ENCODE peak calls at places on chromosome 9, in eight cellular contexts. One of them, this sample, is unnamed.

GRCh38 chr9:118522093-118523028 is 818.2 kb downstream of the TLR4 start:
- DNase-seq in stimulated activated CD8-positive, alpha-beta memory T cell treated with anti-CD3 and anti-CD28 coated beads, Interleukin-4, amount 100 ng/mL, for 48 hours: peak; percentile 26
- DNase-seq in CD8-positive, alpha-beta T cell: no peak
- DNase-seq in PC-3: no peak
- DNase-seq in LoVo: peak; percentile 22
- DNase-seq in SJSA1: peak; percentile 46
- DNase-seq in CD8-positive, alpha-beta memory T cell: no peak
- DNase-seq in effector memory CD8-positive, alpha-beta T cell: no peak
- DNase-seq in this sample: no peak

GRCh38 chr9:79371948-79372555 is 199.7 kb upstream of the TLE4 start:
- DNase-seq in LoVo: no peak
- DNase-seq in CD8-positive, alpha-beta T cell: no peak
- DNase-seq in SJSA1: no peak
- DNase-seq in stimulated activated CD8-positive, alpha-beta memory T cell treated with anti-CD3 and anti-CD28 coated beads, Interleukin-4, amount 100 ng/mL, for 48 hours: no peak
- DNase-seq in CD8-positive, alpha-beta memory T cell: no peak
- DNase-seq in effector memory CD8-positive, alpha-beta T cell: no peak
- DNase-seq in PC-3: no peak
- DNase-seq in this sample: no peak

GRCh38 chr9:133558191-133559126 is 24.0 kb downstream of the ADAMTSL2 start:
- DNase-seq in SJSA1: peak; percentile 85
- DNase-seq in LoVo: no peak
- DNase-seq in CD8-positive, alpha-beta memory T cell: no peak
- DNase-seq in PC-3: peak; percentile 52
- DNase-seq in effector memory CD8-positive, alpha-beta T cell: no peak
- DNase-seq in stimulated activated CD8-positive, alpha-beta memory T cell treated with anti-CD3 and anti-CD28 coated beads, Interleukin-4, amount 100 ng/mL, for 48 hours: peak; percentile 43
- DNase-seq in CD8-positive, alpha-beta T cell: no peak
- DNase-seq in this sample: no peak

GRCh38 chr9:4929917-4930316 is 55.2 kb upstream of the JAK2 start:
- DNase-seq in CD8-positive, alpha-beta T cell: no peak
- DNase-seq in effector memory CD8-positive, alpha-beta T cell: no peak
- DNase-seq in LoVo: no peak
- DNase-seq in stimulated activated CD8-positive, alpha-beta memory T cell treated with anti-CD3 and anti-CD28 coated beads, Interleukin-4, amount 100 ng/mL, for 48 hours: no peak
- DNase-seq in CD8-positive, alpha-beta memory T cell: no peak
- DNase-seq in PC-3: peak; percentile 63
- DNase-seq in SJSA1: no peak
- DNase-seq in this sample: no peak

GRCh38 chr9:82447343-82447742 is 458.8 kb downstream of the SPATA31D1 start:
- DNase-seq in stimulated activated CD8-positive, alpha-beta memory T cell treated with anti-CD3 and anti-CD28 coated beads, Interleukin-4, amount 100 ng/mL, for 48 hours: no peak
- DNase-seq in CD8-positive, alpha-beta T cell: no peak
- DNase-seq in LoVo: no peak
- DNase-seq in effector memory CD8-positive, alpha-beta T cell: no peak
- DNase-seq in PC-3: no peak
- DNase-seq in SJSA1: no peak
- DNase-seq in CD8-positive, alpha-beta memory T cell: no peak
- DNase-seq in this sample: no peak

GRCh38 chr9:121744002-121744686 is 92.7 kb downstream of the DAB2IP start:
- DNase-seq in LoVo: no peak
- DNase-seq in stimulated activated CD8-positive, alpha-beta memory T cell treated with anti-CD3 and anti-CD28 coated beads, Interleukin-4, amount 100 ng/mL, for 48 hours: peak; percentile 56
- DNase-seq in CD8-positive, alpha-beta T cell: peak; percentile 62
- DNase-seq in PC-3: peak; percentile 60
- DNase-seq in CD8-positive, alpha-beta memory T cell: peak; percentile 62
- DNase-seq in effector memory CD8-positive, alpha-beta T cell: peak; percentile 44
- DNase-seq in SJSA1: no peak
- DNase-seq in this sample: peak; percentile 37

GRCh38 chr9:91408475-91408874 is 15.2 kb downstream of the NFIL3 start:
- DNase-seq in CD8-positive, alpha-beta memory T cell: no peak
- DNase-seq in CD8-positive, alpha-beta T cell: no peak
- DNase-seq in LoVo: no peak
- DNase-seq in stimulated activated CD8-positive, alpha-beta memory T cell treated with anti-CD3 and anti-CD28 coated beads, Interleukin-4, amount 100 ng/mL, for 48 hours: no peak
- DNase-seq in effector memory CD8-positive, alpha-beta T cell: no peak
- DNase-seq in SJSA1: no peak
- DNase-seq in PC-3: no peak
- DNase-seq in this sample: no peak

GRCh38 chr9:126631254-126631653 is 17.5 kb downstream of the LMX1B start:
- DNase-seq in SJSA1: no peak
- DNase-seq in PC-3: no peak
- DNase-seq in LoVo: no peak
- DNase-seq in CD8-positive, alpha-beta memory T cell: no peak
- DNase-seq in CD8-positive, alpha-beta T cell: no peak
- DNase-seq in effector memory CD8-positive, alpha-beta T cell: no peak
- DNase-seq in stimulated activated CD8-positive, alpha-beta memory T cell treated with anti-CD3 and anti-CD28 coated beads, Interleukin-4, amount 100 ng/mL, for 48 hours: no peak
- DNase-seq in this sample: no peak

GRCh38 chr9:95793924-95794828 is 81.3 kb upstream of the ERCC6L2 start:
- DNase-seq in LoVo: peak; percentile 70
- DNase-seq in effector memory CD8-positive, alpha-beta T cell: no peak
- DNase-seq in PC-3: peak; percentile 81
- DNase-seq in stimulated activated CD8-positive, alpha-beta memory T cell treated with anti-CD3 and anti-CD28 coated beads, Interleukin-4, amount 100 ng/mL, for 48 hours: no peak
- DNase-seq in CD8-positive, alpha-beta T cell: no peak
- DNase-seq in CD8-positive, alpha-beta memory T cell: no peak
- DNase-seq in SJSA1: no peak
- DNase-seq in this sample: no peak

GRCh38 chr9:96441798-96442445 is 8.0 kb upstream of the HABP4 start:
- DNase-seq in SJSA1: peak; percentile 14
- DNase-seq in stimulated activated CD8-positive, alpha-beta memory T cell treated with anti-CD3 and anti-CD28 coated beads, Interleukin-4, amount 100 ng/mL, for 48 hours: no peak
- DNase-seq in PC-3: peak; percentile 59
- DNase-seq in CD8-positive, alpha-beta T cell: no peak
- DNase-seq in CD8-positive, alpha-beta memory T cell: no peak
- DNase-seq in LoVo: peak; percentile 34
- DNase-seq in effector memory CD8-positive, alpha-beta T cell: no peak
- DNase-seq in this sample: no peak

GRCh38 chr9:134945509-134946275 is 28.0 kb upstream of the FCN1 start:
- DNase-seq in stimulated activated CD8-positive, alpha-beta memory T cell treated with anti-CD3 and anti-CD28 coated beads, Interleukin-4, amount 100 ng/mL, for 48 hours: no peak
- DNase-seq in PC-3: no peak
- DNase-seq in effector memory CD8-positive, alpha-beta T cell: no peak
- DNase-seq in SJSA1: no peak
- DNase-seq in CD8-positive, alpha-beta memory T cell: no peak
- DNase-seq in LoVo: no peak
- DNase-seq in CD8-positive, alpha-beta T cell: no peak
- DNase-seq in this sample: no peak

GRCh38 chr9:98370300-98370975 is 115.0 kb upstream of the TBC1D2 start:
- DNase-seq in stimulated activated CD8-positive, alpha-beta memory T cell treated with anti-CD3 and anti-CD28 coated beads, Interleukin-4, amount 100 ng/mL, for 48 hours: no peak
- DNase-seq in PC-3: no peak
- DNase-seq in effector memory CD8-positive, alpha-beta T cell: no peak
- DNase-seq in LoVo: no peak
- DNase-seq in CD8-positive, alpha-beta memory T cell: no peak
- DNase-seq in CD8-positive, alpha-beta T cell: no peak
- DNase-seq in SJSA1: no peak
- DNase-seq in this sample: no peak

GRCh38 chr9:38062498-38063362 is 6.3 kb downstream of the SHB start:
- DNase-seq in effector memory CD8-positive, alpha-beta T cell: no peak
- DNase-seq in SJSA1: peak; percentile 51
- DNase-seq in LoVo: no peak
- DNase-seq in stimulated activated CD8-positive, alpha-beta memory T cell treated with anti-CD3 and anti-CD28 coated beads, Interleukin-4, amount 100 ng/mL, for 48 hours: no peak
- DNase-seq in PC-3: peak; percentile 58
- DNase-seq in CD8-positive, alpha-beta memory T cell: no peak
- DNase-seq in CD8-positive, alpha-beta T cell: no peak
- DNase-seq in this sample: no peak

GRCh38 chr9:97487107-97487506 is 14.4 kb upstream of the TMOD1 start:
- DNase-seq in stimulated activated CD8-positive, alpha-beta memory T cell treated with anti-CD3 and anti-CD28 coated beads, Interleukin-4, amount 100 ng/mL, for 48 hours: no peak
- DNase-seq in LoVo: no peak
- DNase-seq in PC-3: peak; percentile 66
- DNase-seq in CD8-positive, alpha-beta memory T cell: no peak
- DNase-seq in SJSA1: no peak
- DNase-seq in CD8-positive, alpha-beta T cell: no peak
- DNase-seq in effector memory CD8-positive, alpha-beta T cell: no peak
- DNase-seq in this sample: no peak

GRCh38 chr9:112569186-112569585 is 82.6 kb downstream of the KIAA1958 start:
- DNase-seq in effector memory CD8-positive, alpha-beta T cell: no peak
- DNase-seq in SJSA1: no peak
- DNase-seq in stimulated activated CD8-positive, alpha-beta memory T cell treated with anti-CD3 and anti-CD28 coated beads, Interleukin-4, amount 100 ng/mL, for 48 hours: no peak
- DNase-seq in CD8-positive, alpha-beta T cell: no peak
- DNase-seq in PC-3: no peak
- DNase-seq in CD8-positive, alpha-beta memory T cell: no peak
- DNase-seq in LoVo: no peak
- DNase-seq in this sample: no peak

GRCh38 chr9:12764150-12764549 is 10.7 kb upstream of the LURAP1L start:
- DNase-seq in LoVo: no peak
- DNase-seq in CD8-positive, alpha-beta memory T cell: no peak
- DNase-seq in CD8-positive, alpha-beta T cell: no peak
- DNase-seq in stimulated activated CD8-positive, alpha-beta memory T cell treated with anti-CD3 and anti-CD28 coated beads, Interleukin-4, amount 100 ng/mL, for 48 hours: no peak
- DNase-seq in PC-3: no peak
- DNase-seq in effector memory CD8-positive, alpha-beta T cell: no peak
- DNase-seq in SJSA1: no peak
- DNase-seq in this sample: no peak

GRCh38 chr9:99193466-99193821 is 28.3 kb downstream of the ALG2 start:
- DNase-seq in LoVo: no peak
- DNase-seq in PC-3: no peak
- DNase-seq in stimulated activated CD8-positive, alpha-beta memory T cell treated with anti-CD3 and anti-CD28 coated beads, Interleukin-4, amount 100 ng/mL, for 48 hours: no peak
- DNase-seq in SJSA1: no peak
- DNase-seq in CD8-positive, alpha-beta memory T cell: no peak
- DNase-seq in CD8-positive, alpha-beta T cell: no peak
- DNase-seq in effector memory CD8-positive, alpha-beta T cell: no peak
- DNase-seq in this sample: no peak

GRCh38 chr9:36306481-36307306 is 48.4 kb upstream of the GNE start:
- DNase-seq in CD8-positive, alpha-beta memory T cell: no peak
- DNase-seq in PC-3: peak; percentile 66
- DNase-seq in stimulated activated CD8-positive, alpha-beta memory T cell treated with anti-CD3 and anti-CD28 coated beads, Interleukin-4, amount 100 ng/mL, for 48 hours: no peak
- DNase-seq in effector memory CD8-positive, alpha-beta T cell: no peak
- DNase-seq in SJSA1: no peak
- DNase-seq in LoVo: peak; percentile 48
- DNase-seq in CD8-positive, alpha-beta T cell: no peak
- DNase-seq in this sample: no peak